ENCODE peak calls at places on chromosome 10, in five cellular contexts. M, A, D, G and E are unnamed samples.

GRCh38 chr10:49700997-49701396 is 21.5 kb downstream of the C10orf53 start:
- DNase-seq in A (no peak), D (peak), M (no peak), G (no peak), E (no peak)

GRCh38 chr10:100364735-100365391 is 17.8 kb downstream of the SCD start:
- DNase-seq in A (peak), G (no peak), D (peak), M (no peak), E (peak)

GRCh38 chr10:114058297-114058696 is 14.6 kb downstream of the ADRB1 start:
- DNase-seq in M (no peak), G (no peak), A (no peak), D (no peak), E (no peak)

GRCh38 chr10:69709366-69709941 is 79.4 kb downstream of the FAM241B start:
- DNase-seq in M (no peak), G (no peak), A (no peak), D (no peak), E (no peak)

GRCh38 chr10:80187465-80188409 is 17.6 kb downstream of the ANXA11 start:
- DNase-seq in D (no peak), A (no peak), M (peak), G (peak), E (peak)

GRCh38 chr10:79434816-79435215 is 10.6 kb downstream of the ZCCHC24 start:
- DNase-seq in G (no peak), M (no peak), D (no peak), A (no peak), E (no peak)

GRCh38 chr10:48608279-48608681 is 3.4 kb upstream of the ARHGAP22 start:
- DNase-seq in A (peak), D (peak), M (no peak), G (peak), E (peak)

GRCh38 chr10:101767966-101768790 is 7.7 kb downstream of the FGF8 start:
- DNase-seq in D (no peak), M (no peak), A (no peak), G (peak), E (no peak)

GRCh38 chr10:133035952-133036351 is 51.8 kb upstream of the ADGRA1 start:
- DNase-seq in G (no peak), A (no peak), M (no peak), D (no peak), E (no peak)

GRCh38 chr10:96450514-96451207 is 63.1 kb downstream of the TLL2 start:
- DNase-seq in M (no peak), A (no peak), D (no peak), G (no peak), E (no peak)

GRCh38 chr10:132879408-132880147 is 62.8 kb downstream of the CFAP46 start:
- DNase-seq in D (no peak), M (peak), A (no peak), G (no peak), E (no peak)

GRCh38 chr10:43683451-43684197 is 34.9 kb upstream of the ZNF32 start:
- DNase-seq in G (peak), D (no peak), A (no peak), M (no peak), E (peak)